ENCODE peak calls at places on chromosomes 3 and 15, in seven cellular contexts. One of them, this sample, is unnamed.

GRCh38 chr3:15309662-15310335 is 22.6 kb downstream of the SH3BP5 start:
- DNase-seq in left ventricle myocardium inferior: no peak
- DNase-seq in iris pigment epithelial cell: peak; percentile 51
- DNase-seq in psoas muscle: no peak
- DNase-seq in MCF 10A: no peak
- DNase-seq in kidney: no peak
- DNase-seq in NCI-H1436: no peak
- DNase-seq in this sample: no peak

GRCh38 chr3:43733459-43734384 is 43.0 kb downstream of the ABHD5 start:
- DNase-seq in left ventricle myocardium inferior: peak; percentile 55
- DNase-seq in iris pigment epithelial cell: peak; percentile 73
- DNase-seq in psoas muscle: no peak
- DNase-seq in MCF 10A: no peak
- DNase-seq in kidney: no peak
- DNase-seq in NCI-H1436: no peak
- DNase-seq in this sample: no peak

GRCh38 chr3:114329823-114330222 is 36.0 kb downstream of the TIGIT start:
- DNase-seq in left ventricle myocardium inferior: no peak
- DNase-seq in iris pigment epithelial cell: no peak
- DNase-seq in psoas muscle: no peak
- DNase-seq in MCF 10A: no peak
- DNase-seq in kidney: no peak
- DNase-seq in NCI-H1436: no peak
- DNase-seq in this sample: no peak

GRCh38 chr3:120300971-120301370 is 15.9 kb upstream of the GPR156 start:
- DNase-seq in left ventricle myocardium inferior: no peak
- DNase-seq in iris pigment epithelial cell: no peak
- DNase-seq in psoas muscle: no peak
- DNase-seq in MCF 10A: peak; percentile 34
- DNase-seq in kidney: no peak
- DNase-seq in NCI-H1436: no peak
- DNase-seq in this sample: no peak

GRCh38 chr3:9035473-9035872 is 72.2 kb upstream of the RAD18 start:
- DNase-seq in left ventricle myocardium inferior: no peak
- DNase-seq in iris pigment epithelial cell: no peak
- DNase-seq in psoas muscle: no peak
- DNase-seq in MCF 10A: no peak
- DNase-seq in kidney: no peak
- DNase-seq in NCI-H1436: no peak
- DNase-seq in this sample: no peak

GRCh38 chr3:71500696-71501095 is 82.8 kb downstream of the FOXP1 start:
- DNase-seq in left ventricle myocardium inferior: no peak
- DNase-seq in iris pigment epithelial cell: no peak
- DNase-seq in psoas muscle: no peak
- DNase-seq in MCF 10A: no peak
- DNase-seq in kidney: no peak
- DNase-seq in NCI-H1436: no peak
- DNase-seq in this sample: no peak

GRCh38 chr3:42148982-42149432 is 57.9 kb downstream of the TRAK1 start:
- DNase-seq in left ventricle myocardium inferior: peak; percentile 73
- DNase-seq in iris pigment epithelial cell: peak; percentile 96
- DNase-seq in psoas muscle: peak; percentile 87
- DNase-seq in MCF 10A: no peak
- DNase-seq in kidney: no peak
- DNase-seq in NCI-H1436: no peak
- DNase-seq in this sample: no peak

GRCh38 chr15:52493968-52494367 is 34.7 kb downstream of the MYO5A start:
- DNase-seq in left ventricle myocardium inferior: no peak
- DNase-seq in iris pigment epithelial cell: peak; percentile 37
- DNase-seq in psoas muscle: no peak
- DNase-seq in MCF 10A: no peak
- DNase-seq in kidney: no peak
- DNase-seq in NCI-H1436: no peak
- DNase-seq in this sample: no peak

This sample was measured in HuH-7.